ENCODE peak calls at places on chromosome 20, in eight cellular contexts. One of them, this sample, is unnamed.

GRCh38 chr20:48801197-48801596 is 26.6 kb downstream of the PREX1 start:
- DNase-seq in BE2C: no peak
- DNase-seq in right lobe of liver: no peak
- DNase-seq in AG08396: no peak
- DNase-seq in activated naive CD8-positive, alpha-beta T cell treated with anti-CD3 and anti-CD28 coated beads, Interleukin-2, amount 50 U/mL, for 24 hours: no peak
- DNase-seq in lower leg skin: no peak
- DNase-seq in T-helper 2 cell: no peak
- DNase-seq in midbrain: no peak
- DNase-seq in this sample: no peak

GRCh38 chr20:13267231-13267630 is 46.2 kb downstream of the ISM1 start:
- DNase-seq in T-helper 2 cell: no peak
- DNase-seq in activated naive CD8-positive, alpha-beta T cell treated with anti-CD3 and anti-CD28 coated beads, Interleukin-2, amount 50 U/mL, for 24 hours: no peak
- DNase-seq in AG08396: no peak
- DNase-seq in lower leg skin: no peak
- DNase-seq in right lobe of liver: peak; percentile 82
- DNase-seq in BE2C: no peak
- DNase-seq in midbrain: no peak
- DNase-seq in this sample: peak; percentile 84

GRCh38 chr20:17995967-17996819 is 27.4 kb downstream of the MGME1 start:
- DNase-seq in T-helper 2 cell: peak; percentile 72
- DNase-seq in activated naive CD8-positive, alpha-beta T cell treated with anti-CD3 and anti-CD28 coated beads, Interleukin-2, amount 50 U/mL, for 24 hours: peak; percentile 18
- DNase-seq in right lobe of liver: no peak
- DNase-seq in midbrain: peak; percentile 62
- DNase-seq in BE2C: peak; percentile 33
- DNase-seq in lower leg skin: peak; percentile 48
- DNase-seq in AG08396: peak; percentile 71
- DNase-seq in this sample: peak; percentile 80

GRCh38 chr20:51562334-51563140 is 20.0 kb upstream of the NFATC2 start:
- DNase-seq in right lobe of liver: peak; percentile 60
- DNase-seq in midbrain: peak; percentile 76
- DNase-seq in lower leg skin: peak; percentile 69
- DNase-seq in AG08396: peak; percentile 88
- DNase-seq in T-helper 2 cell: peak; percentile 10
- DNase-seq in BE2C: peak; percentile 11
- DNase-seq in activated naive CD8-positive, alpha-beta T cell treated with anti-CD3 and anti-CD28 coated beads, Interleukin-2, amount 50 U/mL, for 24 hours: peak; percentile 18
- DNase-seq in this sample: peak; percentile 62

GRCh38 chr20:50309280-50309763 is 118.7 kb downstream of the CEBPB start:
- DNase-seq in BE2C: no peak
- DNase-seq in T-helper 2 cell: no peak
- DNase-seq in right lobe of liver: no peak
- DNase-seq in lower leg skin: no peak
- DNase-seq in AG08396: no peak
- DNase-seq in midbrain: no peak
- DNase-seq in activated naive CD8-positive, alpha-beta T cell treated with anti-CD3 and anti-CD28 coated beads, Interleukin-2, amount 50 U/mL, for 24 hours: no peak
- DNase-seq in this sample: no peak

GRCh38 chr20:10454135-10454750 is 19.1 kb downstream of the SLX4IP start:
- DNase-seq in T-helper 2 cell: no peak
- DNase-seq in AG08396: no peak
- DNase-seq in lower leg skin: no peak
- DNase-seq in activated naive CD8-positive, alpha-beta T cell treated with anti-CD3 and anti-CD28 coated beads, Interleukin-2, amount 50 U/mL, for 24 hours: no peak
- DNase-seq in right lobe of liver: no peak
- DNase-seq in BE2C: no peak
- DNase-seq in midbrain: no peak
- DNase-seq in this sample: peak; percentile 26

GRCh38 chr20:12875510-12875909 is 133.3 kb upstream of the SPTLC3 start:
- DNase-seq in AG08396: no peak
- DNase-seq in BE2C: no peak
- DNase-seq in right lobe of liver: peak; percentile 48
- DNase-seq in activated naive CD8-positive, alpha-beta T cell treated with anti-CD3 and anti-CD28 coated beads, Interleukin-2, amount 50 U/mL, for 24 hours: no peak
- DNase-seq in lower leg skin: no peak
- DNase-seq in midbrain: no peak
- DNase-seq in T-helper 2 cell: no peak
- DNase-seq in this sample: peak; percentile 65

GRCh38 chr20:33875534-33876026 is 64.4 kb downstream of the CHMP4B start:
- DNase-seq in right lobe of liver: no peak
- DNase-seq in AG08396: no peak
- DNase-seq in T-helper 2 cell: no peak
- DNase-seq in BE2C: no peak
- DNase-seq in lower leg skin: no peak
- DNase-seq in midbrain: no peak
- DNase-seq in activated naive CD8-positive, alpha-beta T cell treated with anti-CD3 and anti-CD28 coated beads, Interleukin-2, amount 50 U/mL, for 24 hours: no peak
- DNase-seq in this sample: no peak

GRCh38 chr20:37295001-37295400 is 5.5 kb downstream of the MANBAL start:
- DNase-seq in AG08396: peak; percentile 89
- DNase-seq in lower leg skin: peak; percentile 65
- DNase-seq in BE2C: no peak
- DNase-seq in T-helper 2 cell: peak; percentile 19
- DNase-seq in right lobe of liver: no peak
- DNase-seq in activated naive CD8-positive, alpha-beta T cell treated with anti-CD3 and anti-CD28 coated beads, Interleukin-2, amount 50 U/mL, for 24 hours: no peak
- DNase-seq in midbrain: no peak
- DNase-seq in this sample: no peak

GRCh38 chr20:50323209-50323608 is 132.6 kb downstream of the CEBPB start:
- DNase-seq in midbrain: no peak
- DNase-seq in lower leg skin: no peak
- DNase-seq in activated naive CD8-positive, alpha-beta T cell treated with anti-CD3 and anti-CD28 coated beads, Interleukin-2, amount 50 U/mL, for 24 hours: no peak
- DNase-seq in AG08396: no peak
- DNase-seq in T-helper 2 cell: no peak
- DNase-seq in BE2C: no peak
- DNase-seq in right lobe of liver: no peak
- DNase-seq in this sample: no peak

GRCh38 chr20:49452011-49452482 is 30.4 kb downstream of the KCNB1 start:
- DNase-seq in right lobe of liver: peak; percentile 82
- DNase-seq in lower leg skin: no peak
- DNase-seq in midbrain: peak; percentile 48
- DNase-seq in BE2C: no peak
- DNase-seq in activated naive CD8-positive, alpha-beta T cell treated with anti-CD3 and anti-CD28 coated beads, Interleukin-2, amount 50 U/mL, for 24 hours: no peak
- DNase-seq in AG08396: no peak
- DNase-seq in T-helper 2 cell: no peak
- DNase-seq in this sample: no peak

GRCh38 chr20:41734506-41734945 is 116.3 kb upstream of the CHD6 start:
- DNase-seq in T-helper 2 cell: peak; percentile 11
- DNase-seq in BE2C: peak; percentile 55
- DNase-seq in activated naive CD8-positive, alpha-beta T cell treated with anti-CD3 and anti-CD28 coated beads, Interleukin-2, amount 50 U/mL, for 24 hours: peak; percentile 29
- DNase-seq in midbrain: peak; percentile 22
- DNase-seq in lower leg skin: peak; percentile 17
- DNase-seq in AG08396: peak; percentile 68
- DNase-seq in right lobe of liver: peak; percentile 57
- DNase-seq in this sample: peak; percentile 70

GRCh38 chr20:56689852-56690485 is 60.9 kb downstream of the TFAP2C start:
- DNase-seq in lower leg skin: no peak
- DNase-seq in activated naive CD8-positive, alpha-beta T cell treated with anti-CD3 and anti-CD28 coated beads, Interleukin-2, amount 50 U/mL, for 24 hours: no peak
- DNase-seq in BE2C: no peak
- DNase-seq in midbrain: no peak
- DNase-seq in T-helper 2 cell: no peak
- DNase-seq in AG08396: peak; percentile 29
- DNase-seq in right lobe of liver: no peak
- DNase-seq in this sample: no peak

GRCh38 chr20:14536738-14537137 is 199.3 kb upstream of the FLRT3 start:
- DNase-seq in AG08396: no peak
- DNase-seq in T-helper 2 cell: no peak
- DNase-seq in right lobe of liver: no peak
- DNase-seq in activated naive CD8-positive, alpha-beta T cell treated with anti-CD3 and anti-CD28 coated beads, Interleukin-2, amount 50 U/mL, for 24 hours: no peak
- DNase-seq in lower leg skin: no peak
- DNase-seq in midbrain: no peak
- DNase-seq in BE2C: no peak
- DNase-seq in this sample: no peak

GRCh38 chr20:46402236-46402886 is 4.1 kb downstream of the ELMO2 start:
- DNase-seq in activated naive CD8-positive, alpha-beta T cell treated with anti-CD3 and anti-CD28 coated beads, Interleukin-2, amount 50 U/mL, for 24 hours: no peak
- DNase-seq in AG08396: peak; percentile 29
- DNase-seq in BE2C: no peak
- DNase-seq in lower leg skin: no peak
- DNase-seq in right lobe of liver: no peak
- DNase-seq in T-helper 2 cell: peak; percentile 7
- DNase-seq in midbrain: peak; percentile 69
- DNase-seq in this sample: no peak

GRCh38 chr20:1844723-1845523 is 50.3 kb upstream of the SIRPA start:
- DNase-seq in activated naive CD8-positive, alpha-beta T cell treated with anti-CD3 and anti-CD28 coated beads, Interleukin-2, amount 50 U/mL, for 24 hours: peak; percentile 56
- DNase-seq in T-helper 2 cell: peak; percentile 31
- DNase-seq in lower leg skin: peak; percentile 62
- DNase-seq in AG08396: peak; percentile 51
- DNase-seq in midbrain: peak; percentile 55
- DNase-seq in right lobe of liver: no peak
- DNase-seq in BE2C: no peak
- DNase-seq in this sample: no peak